ENCODE peak calls at places on chromosomes 4 and X, in seven cellular contexts. K, M, P, Y, A, U and F are unnamed samples.

GRCh38 chr4:154719087-154719486 is 24.7 kb upstream of the LRAT start:
- DNase-seq in M (no peak), U (no peak), Y (no peak), K (no peak), A (no peak), P (no peak), F (no peak)

GRCh38 chr4:187558391-187558790 is 437.2 kb upstream of the ZFP42 start:
- DNase-seq in U (no peak), Y (no peak), A (no peak), K (peak; percentile 48), M (no peak), P (no peak), F (no peak)

GRCh38 chr4:148444296-148445070 is 2.3 kb upstream of the NR3C2 start:
- DNase-seq in Y (peak; percentile 67), P (no peak), K (no peak), A (peak; percentile 21), U (peak; percentile 66), M (peak; percentile 59), F (no peak)

GRCh38 chrX:9149831-9150230 is 115.9 kb upstream of the FAM9B start:
- DNase-seq in K (peak; percentile 17), Y (no peak), A (no peak), P (no peak), U (no peak), M (no peak), F (no peak)

GRCh38 chr4:70705856-70706461 is 15.8 kb upstream of the RUFY3 start:
- DNase-seq in K (peak; percentile 54), U (no peak), Y (no peak), M (no peak), A (no peak), P (peak; percentile 85), F (no peak)

GRCh38 chr4:74451214-74451661 is 6.3 kb downstream of the AREG start:
- DNase-seq in K (peak; percentile 71), M (no peak), A (no peak), U (no peak), Y (no peak), P (peak; percentile 67), F (no peak)

GRCh38 chr4:16826397-16826910 is 72.0 kb downstream of the LDB2 start:
- DNase-seq in Y (no peak), M (no peak), A (no peak), U (no peak), K (no peak), P (no peak), F (no peak)

GRCh38 chr4:105061136-105061696 is 85.5 kb upstream of the TET2 start:
- DNase-seq in M (no peak), P (no peak), Y (no peak), A (peak; percentile 55), K (peak; percentile 5), U (no peak), F (peak; percentile 36)

GRCh38 chrX:73913580-73913979 is 350.6 kb downstream of the CHIC1 start:
- DNase-seq in A (no peak), M (no peak), U (no peak), Y (no peak), K (peak; percentile 43), P (peak; percentile 2), F (no peak)

GRCh38 chr4:88823058-88823919 is 125.7 kb upstream of the NAP1L5 start:
- DNase-seq in U (peak; percentile 80), K (peak; percentile 98), P (peak; percentile 88), M (peak; percentile 59), A (peak; percentile 62), Y (peak; percentile 86), F (peak; percentile 89)

GRCh38 chr4:79445371-79445781 is 37.3 kb upstream of the GK2 start:
- DNase-seq in A (no peak), P (no peak), M (peak; percentile 26), K (no peak), Y (no peak), U (peak; percentile 10), F (no peak)

GRCh38 chr4:173191623-173192041 is 23.0 kb downstream of the GALNT7 start:
- DNase-seq in P (peak; percentile 17), K (peak; percentile 52), A (no peak), U (no peak), M (no peak), Y (no peak), F (no peak)

GRCh38 chr4:8725071-8725841 is 132.7 kb downstream of the CPZ start:
- DNase-seq in K (no peak), A (no peak), U (no peak), M (no peak), Y (peak; percentile 83), P (no peak), F (no peak)

GRCh38 chrX:13293700-13294099 is 26.2 kb downstream of the ATXN3L start:
- DNase-seq in Y (no peak), P (no peak), A (no peak), U (no peak), K (no peak), M (no peak), F (no peak)

GRCh38 chr4:40559585-40560465 is 69.8 kb downstream of the RBM47 start:
- DNase-seq in A (no peak), K (no peak), M (no peak), Y (no peak), U (no peak), P (no peak), F (no peak)

GRCh38 chrX:38768079-38768478 is 33.2 kb upstream of the MID1IP1 start:
- DNase-seq in Y (no peak), A (peak; percentile 10), M (no peak), P (peak; percentile 6), K (peak; percentile 33), U (no peak), F (peak; percentile 12)

GRCh38 chr4:53066155-53066554 is 204.0 kb downstream of the RASL11B start:
- DNase-seq in K (no peak), M (no peak), A (no peak), P (no peak), Y (no peak), U (no peak), F (no peak)

GRCh38 chr4:84931961-84932360 is 34.5 kb downstream of the WDFY3 start:
- DNase-seq in A (no peak), M (no peak), Y (no peak), K (no peak), U (no peak), P (no peak), F (no peak)

GRCh38 chr4:7805533-7806079 is 134.1 kb downstream of the AFAP1 start:
- DNase-seq in P (peak; percentile 73), Y (no peak), U (peak; percentile 22), M (no peak), A (no peak), K (peak; percentile 95), F (peak; percentile 94)

DNA sequence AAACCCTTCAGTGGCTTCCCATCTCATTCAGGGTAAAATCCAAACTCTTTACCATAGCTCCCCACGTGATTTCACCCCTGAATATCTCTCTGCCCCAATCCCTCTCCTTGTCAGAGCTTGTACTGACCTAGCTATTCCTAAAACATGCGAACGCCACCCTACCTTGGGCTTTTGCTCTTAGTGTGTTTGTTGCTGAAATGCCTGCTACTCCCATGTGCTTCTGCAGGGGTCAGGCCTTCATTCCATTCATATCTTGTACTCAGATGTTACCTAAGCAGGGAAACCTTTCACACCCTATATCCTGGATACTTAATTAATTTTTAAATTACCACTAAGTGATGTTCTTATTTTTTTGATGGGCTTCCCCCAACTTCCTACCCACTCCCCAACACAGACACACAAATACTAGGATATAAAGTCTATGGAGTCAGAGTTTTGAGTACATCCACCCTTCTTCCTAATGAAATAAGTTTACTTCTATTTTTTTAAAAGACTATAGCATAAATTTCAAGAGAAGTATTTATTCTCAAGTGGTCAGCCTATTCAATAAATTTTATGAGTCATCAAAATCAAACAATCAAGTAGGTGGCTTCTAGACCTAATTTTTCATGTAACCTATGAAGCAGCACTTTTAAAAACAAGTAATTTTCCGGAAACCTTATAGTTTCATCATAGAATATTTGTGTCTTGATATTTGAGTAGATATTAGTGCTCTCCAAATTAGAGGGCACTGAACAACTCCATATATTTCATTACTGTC is 189.4 kb downstream of the RAPGEF2 start:
- DNase-seq in Y (no peak), A (no peak), M (no peak), K (no peak), P (no peak), U (no peak), F (no peak)
- TF ChIP-seq CTCF in Y (no peak), A (no peak), M (no peak), K (no peak), P (no peak), U (no peak), F (no peak)

GRCh38 chrX:133045986-133046385 is 50.9 kb downstream of the USP26 start:
- DNase-seq in K (peak; percentile 1), M (no peak), P (no peak), U (no peak), Y (no peak), A (no peak), F (no peak)
- TF ChIP-seq CTCF in K (peak; percentile 23), M (no peak), P (no peak), U (peak; percentile 40), Y (peak; percentile 83), A (no peak), F (peak; percentile 36)

GRCh38 chr4:2712261-2712842 is 43.8 kb downstream of the TNIP2 start:
- DNase-seq in P (no peak), K (no peak), Y (no peak), M (peak; percentile 53), A (no peak), U (no peak), F (peak; percentile 18)
- TF ChIP-seq CTCF in P (peak; percentile 56), K (no peak), Y (peak; percentile 70), M (peak; percentile 67), A (no peak), U (no peak), F (peak; percentile 48)

GRCh38 chrX:107849747-107850478 is 24.2 kb downstream of the MID2 start:
- DNase-seq in A (no peak), K (no peak), P (no peak), Y (no peak), M (no peak), U (no peak), F (no peak)
- TF ChIP-seq CTCF in A (no peak), K (no peak), P (no peak), Y (peak; percentile 24), M (no peak), U (no peak), F (no peak)

GRCh38 chr4:112766422-112766821 is 129.5 kb downstream of the LARP7 start:
- DNase-seq in K (peak; percentile 17), Y (no peak), P (peak; percentile 34), U (peak; percentile 13), M (peak; percentile 49), A (peak; percentile 27), F (peak; percentile 16)
- TF ChIP-seq CTCF in K (peak; percentile 39), Y (peak; percentile 74), P (peak; percentile 71), U (peak; percentile 33), M (no peak), A (peak; percentile 43), F (peak; percentile 66)

DNA sequence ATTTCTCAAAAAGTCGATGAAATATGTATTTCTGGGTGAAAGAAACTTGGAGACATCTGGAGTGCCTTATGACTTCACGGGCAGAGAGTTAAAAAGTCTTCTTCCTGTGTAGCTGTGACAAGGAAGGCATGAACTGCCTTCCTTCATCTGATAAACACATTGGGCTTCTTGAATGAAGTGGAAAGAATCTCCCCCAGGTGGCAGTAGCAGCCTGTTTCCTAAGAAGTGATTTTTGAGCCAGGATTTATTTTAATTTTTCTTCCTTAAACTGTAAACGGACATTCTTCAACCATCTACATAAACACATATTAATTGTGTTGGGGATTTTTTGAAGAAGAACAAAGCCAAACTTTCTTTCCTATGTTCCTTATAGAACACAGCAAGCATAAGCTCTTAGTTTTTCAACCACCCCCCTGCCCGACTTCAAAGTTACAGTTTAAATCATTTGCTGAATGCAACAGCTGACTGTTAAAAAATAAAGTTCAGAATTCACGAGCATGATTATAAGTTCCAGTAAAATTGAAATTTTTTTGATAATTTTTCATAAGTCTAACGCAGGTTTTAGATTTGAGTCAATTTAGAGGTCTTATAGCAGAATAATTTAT is 980 bp upstream of the GIMD1 start:
- DNase-seq in U (peak; percentile 28), K (peak; percentile 86), Y (no peak), P (peak; percentile 69), M (no peak), A (peak; percentile 17), F (peak; percentile 87)
- TF ChIP-seq CTCF in U (peak; percentile 73), K (peak; percentile 83), Y (peak; percentile 96), P (peak; percentile 87), M (peak; percentile 56), A (peak; percentile 50), F (peak; percentile 75)